ENCODE peak calls at places on chromosomes 4 and X, in five cellular contexts. One of them, this sample, is unnamed.

GRCh38 chr4:128517739-128518510 is 230.3 kb upstream of the PGRMC2 start:
- DNase-seq in mammary epithelial cell: peak; percentile 83
- DNase-seq in PC-3: peak; percentile 87
- DNase-seq in fibroblast of lung: peak; percentile 99
- DNase-seq in HepG2: peak; percentile 68
- DNase-seq in this sample: peak; percentile 62

GRCh38 chrX:129613596-129613995 is 41.2 kb downstream of the APLN start:
- DNase-seq in mammary epithelial cell: peak; percentile 37
- DNase-seq in fibroblast of lung: no peak
- DNase-seq in HepG2: no peak
- DNase-seq in PC-3: peak; percentile 23
- DNase-seq in this sample: no peak

GRCh38 chr4:40586034-40586433 is 43.6 kb downstream of the RBM47 start:
- DNase-seq in PC-3: no peak
- DNase-seq in HepG2: no peak
- DNase-seq in mammary epithelial cell: peak; percentile 50
- DNase-seq in fibroblast of lung: no peak
- DNase-seq in this sample: no peak

GRCh38 chr4:107828315-107828714 is 3.6 kb downstream of the SGMS2 start:
- DNase-seq in fibroblast of lung: no peak
- DNase-seq in mammary epithelial cell: no peak
- DNase-seq in HepG2: no peak
- DNase-seq in PC-3: no peak
- DNase-seq in this sample: no peak

GRCh38 chrX:76555269-76555668 is 127.8 kb downstream of the MAGEE1 start:
- DNase-seq in PC-3: no peak
- DNase-seq in mammary epithelial cell: no peak
- DNase-seq in fibroblast of lung: no peak
- DNase-seq in HepG2: no peak
- DNase-seq in this sample: no peak

GRCh38 chr4:53920883-53921282 is 143.5 kb downstream of the CHIC2 start:
- DNase-seq in fibroblast of lung: no peak
- DNase-seq in mammary epithelial cell: no peak
- DNase-seq in PC-3: no peak
- DNase-seq in HepG2: no peak
- DNase-seq in this sample: no peak

GRCh38 chr4:165207431-165208321 is at the start of gene KLHL2:
- DNase-seq in mammary epithelial cell: peak; percentile 59
- DNase-seq in PC-3: peak; percentile 65
- DNase-seq in HepG2: peak; percentile 49
- DNase-seq in fibroblast of lung: peak; percentile 77
- DNase-seq in this sample: peak; percentile 83

GRCh38 chrX:120365320-120365719 is 3.4 kb downstream of the ATP1B4 start:
- DNase-seq in HepG2: peak; percentile 6
- DNase-seq in PC-3: peak; percentile 46
- DNase-seq in fibroblast of lung: peak; percentile 1
- DNase-seq in mammary epithelial cell: no peak
- DNase-seq in this sample: peak; percentile 85

GRCh38 chr4:187666634-187667033 is 328.9 kb upstream of the ZFP42 start:
- DNase-seq in HepG2: no peak
- DNase-seq in mammary epithelial cell: no peak
- DNase-seq in PC-3: no peak
- DNase-seq in fibroblast of lung: peak; percentile 64
- DNase-seq in this sample: no peak

GRCh38 chr4:187668683-187669082 is 326.9 kb upstream of the ZFP42 start:
- DNase-seq in PC-3: peak; percentile 42
- DNase-seq in HepG2: no peak
- DNase-seq in fibroblast of lung: peak; percentile 59
- DNase-seq in mammary epithelial cell: peak; percentile 60
- DNase-seq in this sample: no peak

GRCh38 chr4:187667095-187667494 is 328.5 kb upstream of the ZFP42 start:
- DNase-seq in HepG2: no peak
- DNase-seq in mammary epithelial cell: no peak
- DNase-seq in PC-3: no peak
- DNase-seq in fibroblast of lung: no peak
- DNase-seq in this sample: no peak

GRCh38 chr4:187663076-187663475 is 332.5 kb upstream of the ZFP42 start:
- DNase-seq in PC-3: no peak
- DNase-seq in fibroblast of lung: peak; percentile 39
- DNase-seq in mammary epithelial cell: no peak
- DNase-seq in HepG2: no peak
- DNase-seq in this sample: no peak

DNA sequence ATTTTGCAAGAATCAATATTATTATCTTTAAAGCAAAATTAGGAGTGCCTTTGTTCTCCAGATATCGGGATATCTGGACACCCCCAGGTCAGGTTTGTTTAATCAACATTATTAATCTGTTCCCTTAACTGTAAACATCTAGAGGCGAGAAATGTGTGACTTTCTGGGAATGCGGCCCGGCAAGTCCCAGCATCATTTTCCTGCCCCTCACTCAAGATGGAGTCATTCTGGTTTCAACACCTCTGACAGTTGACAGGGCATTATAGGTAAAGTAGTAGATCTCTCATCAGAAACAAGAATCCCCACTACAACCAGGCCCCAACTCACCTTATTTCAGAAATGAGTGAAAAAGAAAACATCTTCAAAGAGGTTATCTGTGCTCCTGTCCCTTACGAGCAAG is 331.6 kb upstream of the ZFP42 start:
- DNase-seq in mammary epithelial cell: no peak
- DNase-seq in HepG2: no peak
- DNase-seq in PC-3: no peak
- DNase-seq in fibroblast of lung: no peak
- DNase-seq in this sample: no peak
- H3K36me3 ChIP-seq in mammary epithelial cell: no peaks in the 10 kb centered on the region
- H3K36me3 ChIP-seq in HepG2: no peaks in the 10 kb centered on the region
- H3K36me3 ChIP-seq in PC-3: no peaks in the 10 kb centered on the region
- H3K36me3 ChIP-seq in fibroblast of lung: no peaks in the 10 kb centered on the region
- H3K36me3 ChIP-seq in this sample: no peaks in the 10 kb centered on the region

GRCh38 chr4:88320174-88320779 is 35.9 kb upstream of the PPM1K start:
- DNase-seq in fibroblast of lung: peak; percentile 1
- DNase-seq in PC-3: peak; percentile 36
- DNase-seq in mammary epithelial cell: peak; percentile 45
- DNase-seq in HepG2: no peak
- DNase-seq in this sample: no peak
- H3K9ac ChIP-seq in fibroblast of lung: no peak overlapping the region
- H3K9ac ChIP-seq in PC-3: peak overlapping the region; percentile 47
- H3K9ac ChIP-seq in mammary epithelial cell: no peak overlapping the region
- H3K9ac ChIP-seq in HepG2: no peak overlapping the region
- H3K9ac ChIP-seq in this sample: peak overlapping the region; percentile 74

GRCh38 chrX:75303795-75304194 is 29.9 kb downstream of the UPRT start:
- DNase-seq in HepG2: no peak
- DNase-seq in fibroblast of lung: peak; percentile 14
- DNase-seq in mammary epithelial cell: no peak
- DNase-seq in PC-3: no peak
- DNase-seq in this sample: no peak
- TF ChIP-seq CTCF in HepG2: no peak
- TF ChIP-seq CTCF in fibroblast of lung: no peak
- TF ChIP-seq CTCF in mammary epithelial cell: no peak
- TF ChIP-seq CTCF in PC-3: no peak
- TF ChIP-seq CTCF in this sample: no peak

GRCh38 chr4:2913168-2913567 is 50.0 kb downstream of the NOP14 start:
- DNase-seq in mammary epithelial cell: no peak
- DNase-seq in HepG2: no peak
- DNase-seq in PC-3: no peak
- DNase-seq in fibroblast of lung: no peak
- DNase-seq in this sample: no peak
- H3K36me3 ChIP-seq in mammary epithelial cell: peaks cover 22% of the 10 kb centered on the region
- H3K36me3 ChIP-seq in HepG2: peaks cover 15% of the 10 kb centered on the region
- H3K36me3 ChIP-seq in PC-3: peaks cover 10% of the 10 kb centered on the region
- H3K36me3 ChIP-seq in fibroblast of lung: peaks cover 16% of the 10 kb centered on the region
- H3K36me3 ChIP-seq in this sample: peaks cover 88% of the 10 kb centered on the region